ENCODE peak calls at places on chromosomes 16 and 17, in six cellular contexts. W is nucleus accumbens; B is psoas muscle; N is stimulated activated CD4-positive, alpha-beta T cell treated with anti-CD3 and anti-CD28 coated beads, Interleukin-12 subunit alpha, Interleukin-12 subunit beta, amount 100 ng/mL, for 48 hours; E is LoVo; A is activated CD4-positive, alpha-beta memory T cell treated with anti-CD3 and anti-CD28 coated beads, Interleukin-2, amount 10 ng/mL, durations not matched to agents 7 days and 5 days. I is an unnamed sample.

GRCh38 chr17:73003487-73003886 is 89.0 kb downstream of the SLC39A11 start:
- DNase-seq in A (no peak), E (peak), N (no peak), W (no peak), B (no peak), I (no peak)

GRCh38 chr16:65312795-65313194 is 190.9 kb upstream of the CDH11 start:
- DNase-seq in E (no peak), A (no peak), B (no peak), N (no peak), W (no peak), I (no peak)

GRCh38 chr17:51121620-51122472 is 1.2 kb upstream of the SPAG9 start:
- DNase-seq in B (peak), W (peak), E (peak), A (peak), N (peak), I (peak)

GRCh38 chr17:39141294-39141693 is 10.1 kb downstream of the PLXDC1 start:
- DNase-seq in E (no peak), W (no peak), B (no peak), N (no peak), A (no peak), I (no peak)

GRCh38 chr16:82629441-82630027 is 2.8 kb downstream of the CDH13 start:
- DNase-seq in B (no peak), A (no peak), E (peak), N (no peak), W (no peak), I (no peak)

GRCh38 chr16:23924138-23924537 is 88.4 kb downstream of the PRKCB start:
- DNase-seq in B (no peak), A (no peak), W (no peak), N (no peak), E (no peak), I (no peak)

GRCh38 chr17:39782481-39782880 is 44.7 kb downstream of the GRB7 start:
- DNase-seq in N (no peak), W (no peak), A (no peak), B (no peak), E (peak), I (no peak)

GRCh38 chr16:58732545-58733247 is 1.4 kb downstream of the GOT2 start:
- DNase-seq in W (no peak), B (no peak), A (no peak), E (no peak), N (no peak), I (no peak)

GRCh38 chr17:16428098-16428882 is 12.9 kb downstream of the TRPV2 start:
- DNase-seq in W (peak), N (no peak), E (no peak), B (peak), A (no peak), I (no peak)

GRCh38 chr16:1036121-1036520 is 36.4 kb upstream of the SSTR5 start:
- DNase-seq in E (no peak), A (no peak), W (no peak), N (no peak), B (no peak), I (no peak)

GRCh38 chr17:15412606-15413005 is 54.8 kb downstream of the CDRT4 start:
- DNase-seq in E (no peak), B (peak), N (no peak), A (no peak), W (no peak), I (no peak)

GRCh38 chr17:27442702-27443101 is 13.5 kb upstream of the KSR1 start:
- DNase-seq in N (no peak), E (no peak), W (no peak), A (no peak), B (no peak), I (peak)

GRCh38 chr16:81296631-81297030 is 18.1 kb upstream of the GAN start:
- DNase-seq in A (no peak), W (no peak), N (no peak), B (no peak), E (no peak), I (no peak)

GRCh38 chr17:65588194-65588808 is 26.9 kb upstream of the AXIN2 start:
- DNase-seq in W (no peak), E (peak), B (no peak), A (no peak), N (no peak), I (no peak)

GRCh38 chr16:25426829-25427228 is 169.2 kb upstream of the ZKSCAN2 start:
- DNase-seq in E (no peak), W (no peak), A (no peak), N (no peak), B (no peak), I (no peak)

GRCh38 chr16:60329110-60329509 is 1595.0 kb upstream of the GOT2 start:
- DNase-seq in B (no peak), W (no peak), N (no peak), A (no peak), E (no peak), I (no peak)

GRCh38 chr17:70181376-70181775 is 12.0 kb downstream of the KCNJ2 start:
- DNase-seq in B (no peak), A (no peak), E (no peak), N (no peak), W (no peak), I (no peak)

GRCh38 chr17:21463204-21463661 is 87.1 kb downstream of the KCNJ12 start:
- DNase-seq in W (no peak), B (no peak), E (no peak), A (peak), N (no peak), I (no peak)